ENCODE peak calls at places on chromosomes 16 and 17, in five cellular contexts. K is GM12865, N is right lobe of liver, S is psoas muscle, L is RWPE1. D is an unnamed sample.

GRCh38 chr17:66431910-66432309 is 129.5 kb downstream of the PRKCA start:
- DNase-seq in K (no peak), N (no peak), S (no peak), L (peak; percentile 86), D (no peak)

GRCh38 chr17:66636111-66636510 is 198.8 kb upstream of the CACNG5 start:
- DNase-seq in K (no peak), N (no peak), S (no peak), L (peak; percentile 41), D (no peak)

GRCh38 chr17:81921531-81921862 is 3.5 kb upstream of the SIRT7 start:
- DNase-seq in K (no peak), N (no peak), S (no peak), L (no peak), D (no peak)

GRCh38 chr17:78789149-78789662 is 7.1 kb upstream of the CYTH1 start:
- DNase-seq in K (no peak), N (no peak), S (no peak), L (no peak), D (no peak)

GRCh38 chr16:22070361-22071351 is 21.7 kb upstream of the VWA3A start:
- DNase-seq in K (no peak), N (no peak), S (no peak), L (peak; percentile 37), D (no peak)

GRCh38 chr17:81191646-81192045 is 25.6 kb upstream of the AATK start:
- DNase-seq in K (no peak), N (no peak), S (no peak), L (no peak), D (no peak)

GRCh38 chr17:67281736-67282135 is 36.7 kb upstream of the HELZ start:
- DNase-seq in K (no peak), N (no peak), S (no peak), L (peak; percentile 74), D (no peak)

GRCh38 chr16:80594756-80595155 is 54.0 kb downstream of the DYNLRB2 start:
- DNase-seq in K (no peak), N (no peak), S (no peak), L (no peak), D (no peak)

GRCh38 chr16:27795992-27796614 is 246.2 kb downstream of the KATNIP start:
- DNase-seq in K (peak; percentile 41), N (no peak), S (no peak), L (peak; percentile 25), D (no peak)

GRCh38 chr17:68238488-68238887 is 9.4 kb upstream of the AMZ2 start:
- DNase-seq in K (peak; percentile 41), N (no peak), S (no peak), L (no peak), D (no peak)

GRCh38 chr17:21679256-21680146 is 12.8 kb upstream of the KCNJ18 start:
- DNase-seq in K (no peak), N (peak; percentile 46), S (no peak), L (no peak), D (no peak)

GRCh38 chr17:42233148-42233547 is 38.9 kb upstream of the GHDC start:
- DNase-seq in K (no peak), N (no peak), S (no peak), L (peak; percentile 31), D (no peak)

GRCh38 chr16:71626858-71627213 is 852 bp downstream of the MARVELD3 start:
- DNase-seq in K (no peak), N (peak; percentile 62), S (no peak), L (peak; percentile 69), D (no peak)

GRCh38 chr16:67470314-67470713 is 10.6 kb downstream of the ATP6V0D1 start:
- DNase-seq in K (no peak), N (peak; percentile 98), S (peak; percentile 99), L (no peak), D (no peak)

GRCh38 chr16:55572439-55572838 is 6.0 kb downstream of the CAPNS2 start:
- DNase-seq in K (no peak), N (no peak), S (no peak), L (no peak), D (no peak)

GRCh38 chr17:57649191-57649590 is 95.9 kb downstream of the CCDC182 start:
- DNase-seq in K (no peak), N (no peak), S (no peak), L (no peak), D (no peak)

GRCh38 chr16:48681520-48681919 is 71.5 kb upstream of the N4BP1 start:
- DNase-seq in K (no peak), N (no peak), S (no peak), L (peak; percentile 8), D (no peak)

GRCh38 chr17:80992077-80992947 is 671 bp downstream of the CHMP6 start:
- DNase-seq in K (no peak), N (peak; percentile 61), S (no peak), L (no peak), D (peak; percentile 60)

GRCh38 chr17:78041401-78042179 is 83.1 kb downstream of the TNRC6C start:
- DNase-seq in K (no peak), N (no peak), S (no peak), L (no peak), D (no peak)

GRCh38 chr16:1771072-1771863 is at the start of gene NME3:
- DNase-seq in K (peak; percentile 80), N (peak; percentile 86), S (peak; percentile 88), L (peak; percentile 63), D (peak; percentile 91)

GRCh38 chr17:44900894-44901293 is 1.6 kb upstream of the EFTUD2 start:
- DNase-seq in K (no peak), N (no peak), S (no peak), L (no peak), D (no peak)

GRCh38 chr16:58009856-58010416 is 8.7 kb downstream of the USB1 start:
- DNase-seq in K (no peak), N (no peak), S (peak; percentile 7), L (no peak), D (no peak)

GRCh38 chr17:58195518-58196123 is 3.1 kb downstream of the EPX start:
- DNase-seq in K (no peak), N (no peak), S (no peak), L (no peak), D (no peak)

GRCh38 chr16:80063028-80063767 is 462.7 kb upstream of the MAF start:
- DNase-seq in K (no peak), N (no peak), S (no peak), L (no peak), D (no peak)

GRCh38 chr17:6507535-6507934 is 48.8 kb downstream of the PITPNM3 start:
- DNase-seq in K (no peak), N (no peak), S (no peak), L (peak; percentile 96), D (no peak)

GRCh38 chr17:50219939-50220465 is 18.6 kb upstream of the COL1A1 start:
- DNase-seq in K (no peak), N (no peak), S (no peak), L (no peak), D (no peak)
- TF ChIP-seq CTCF in K (no peak), N (no peak), S (no peak), L (no peak), D (no peak)

GRCh38 chr16:73170587-73170986 is 122.7 kb upstream of the ZFHX3 start:
- DNase-seq in K (no peak), N (no peak), S (no peak), L (no peak), D (no peak)

GRCh38 chr16:73173396-73173795 is 125.5 kb upstream of the ZFHX3 start:
- DNase-seq in K (no peak), N (no peak), S (no peak), L (no peak), D (no peak)

GRCh38 chr16:73171901-73172619 is 124.1 kb upstream of the ZFHX3 start:
- DNase-seq in K (no peak), N (no peak), S (no peak), L (no peak), D (no peak)

GRCh38 chr16:73171380-73171779 is 123.5 kb upstream of the ZFHX3 start:
- DNase-seq in K (no peak), N (no peak), S (no peak), L (peak; percentile 8), D (no peak)

GRCh38 chr16:73172621-73173312 is 124.8 kb upstream of the ZFHX3 start:
- DNase-seq in K (no peak), N (no peak), S (peak; percentile 73), L (peak; percentile 53), D (no peak)
- TF ChIP-seq CTCF in K (no peak), N (no peak), S (peak; percentile 36), L (no peak), D (no peak)

GRCh38 chr16:86590501-86591144 is 12.3 kb downstream of the FOXL1 start:
- DNase-seq in K (no peak), N (no peak), S (no peak), L (no peak), D (no peak)
- TF ChIP-seq CTCF in K (no peak), N (no peak), S (no peak), L (no peak), D (no peak)

GRCh38 chr17:73342549-73343167 is 30.9 kb upstream of the CDC42EP4 start:
- DNase-seq in K (peak; percentile 29), N (no peak), S (no peak), L (no peak), D (no peak)
- TF ChIP-seq CTCF in K (peak; percentile 15), N (no peak), S (no peak), L (no peak), D (no peak)

DNA sequence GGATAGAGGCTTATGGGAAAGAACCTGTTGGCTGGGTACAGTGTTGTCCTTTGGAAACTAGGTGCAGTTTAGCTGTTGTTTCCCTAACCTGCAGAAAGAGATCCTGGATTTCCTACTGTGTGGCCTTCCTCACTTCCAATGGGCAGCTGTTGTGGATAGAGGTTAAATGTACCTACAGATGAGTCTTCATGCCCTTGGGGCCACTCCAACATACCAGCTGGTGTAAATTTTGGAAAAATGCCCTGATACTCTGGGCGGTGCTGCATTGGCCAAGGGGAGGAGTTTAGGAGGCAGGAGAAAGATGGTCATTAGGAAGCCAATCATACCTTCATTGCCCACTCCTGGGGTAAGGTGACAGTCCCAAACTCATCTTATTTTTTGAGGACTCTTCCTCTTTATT is 70.2 kb downstream of the SNX11 start:
- DNase-seq in K (no peak), N (no peak), S (no peak), L (no peak), D (no peak)
- TF ChIP-seq CTCF in K (no peak), N (no peak), S (no peak), L (no peak), D (no peak)

DNA sequence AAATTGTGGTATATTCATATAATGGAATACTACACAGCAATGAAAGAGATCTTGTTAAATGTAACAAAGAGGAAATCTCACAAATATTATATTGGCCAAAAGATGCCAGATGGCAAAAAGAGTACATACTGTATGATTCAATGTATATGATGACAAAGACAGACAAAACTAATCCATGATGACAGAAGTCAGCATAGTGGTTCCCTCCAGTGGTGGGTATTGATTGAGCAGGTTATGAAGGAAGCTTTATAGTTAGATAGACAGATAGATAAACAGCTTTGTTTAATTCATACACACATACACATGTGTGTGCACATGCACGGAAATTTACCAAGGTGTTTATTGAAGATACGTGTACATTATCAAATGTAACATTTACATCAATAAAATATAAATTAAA is 74.4 kb upstream of the SMIM36 start:
- DNase-seq in K (no peak), N (no peak), S (no peak), L (no peak), D (no peak)
- TF ChIP-seq CTCF in K (peak; percentile 3), N (peak; percentile 8), S (no peak), L (no peak), D (no peak)